ENCODE peak calls at places on chromosomes 7 and 10, in nine cellular contexts. M, D, A, W, O, J, G, H and C are unnamed samples.
A peak's percentile ranks its signal among the peaks of the same experiment; 100 is the strongest.

GRCh38 chr10:132199268-132199853 is 12.6 kb downstream of the DPYSL4 start:
- DNase-seq in M (no peak), D (no peak), A (no peak), W (peak; percentile 37), O (no peak), J (no peak), G (no peak), H (no peak), C (no peak)

GRCh38 chr10:75032813-75033212 is 78.6 kb upstream of the SAMD8 start:
- DNase-seq in M (no peak), D (no peak), A (no peak), W (no peak), O (no peak), J (no peak), G (no peak), H (no peak), C (no peak)

GRCh38 chr10:86500846-86501245 is 20.7 kb downstream of the WAPL start:
- DNase-seq in M (no peak), D (peak; percentile 63), A (no peak), W (no peak), O (no peak), J (no peak), G (no peak), H (peak; percentile 65), C (no peak)

GRCh38 chr10:97188234-97188847 is 2.6 kb upstream of the SLIT1 start:
- DNase-seq in M (no peak), D (no peak), A (no peak), W (no peak), O (no peak), J (no peak), G (no peak), H (no peak), C (no peak)

GRCh38 chr7:42068554-42069280 is 168.3 kb downstream of the GLI3 start:
- DNase-seq in M (no peak), D (no peak), A (peak; percentile 21), W (no peak), O (no peak), J (no peak), G (no peak), H (no peak), C (no peak)

GRCh38 chr7:101140339-101140699 is 13.4 kb downstream of the SERPINE1 start:
- DNase-seq in M (no peak), D (peak; percentile 36), A (no peak), W (no peak), O (no peak), J (no peak), G (no peak), H (peak; percentile 57), C (no peak)

GRCh38 chr7:120856621-120857352 is 1.2 kb downstream of the TSPAN12 start:
- DNase-seq in M (peak; percentile 76), D (peak; percentile 48), A (peak; percentile 64), W (no peak), O (peak; percentile 59), J (peak; percentile 55), G (peak; percentile 33), H (peak; percentile 8), C (peak; percentile 62)

GRCh38 chr7:43303740-43304241 is 191.3 kb downstream of the HECW1 start:
- DNase-seq in M (no peak), D (no peak), A (no peak), W (no peak), O (no peak), J (no peak), G (no peak), H (peak; percentile 2), C (no peak)

GRCh38 chr10:46995234-46995633 is 84.0 kb downstream of the PTPN20 start:
- DNase-seq in M (peak; percentile 38), D (no peak), A (no peak), W (no peak), O (no peak), J (no peak), G (no peak), H (no peak), C (no peak)

GRCh38 chr10:95445223-95445836 is 115.8 kb downstream of the SORBS1 start:
- DNase-seq in M (no peak), D (peak; percentile 46), A (no peak), W (no peak), O (peak; percentile 76), J (peak; percentile 82), G (peak; percentile 86), H (peak; percentile 53), C (peak; percentile 90)
- H3K4me1 ChIP-seq in M (peaks cover 2% of the 10 kb centered on the region), D (peaks cover 26% of the 10 kb centered on the region), A (no peaks in the 10 kb centered on the region), W (no peaks in the 10 kb centered on the region), O (no peaks in the 10 kb centered on the region), J (peaks cover 42% of the 10 kb centered on the region), G (peaks cover 67% of the 10 kb centered on the region), H (peaks cover 3% of the 10 kb centered on the region), C (no peaks in the 10 kb centered on the region)

DNA sequence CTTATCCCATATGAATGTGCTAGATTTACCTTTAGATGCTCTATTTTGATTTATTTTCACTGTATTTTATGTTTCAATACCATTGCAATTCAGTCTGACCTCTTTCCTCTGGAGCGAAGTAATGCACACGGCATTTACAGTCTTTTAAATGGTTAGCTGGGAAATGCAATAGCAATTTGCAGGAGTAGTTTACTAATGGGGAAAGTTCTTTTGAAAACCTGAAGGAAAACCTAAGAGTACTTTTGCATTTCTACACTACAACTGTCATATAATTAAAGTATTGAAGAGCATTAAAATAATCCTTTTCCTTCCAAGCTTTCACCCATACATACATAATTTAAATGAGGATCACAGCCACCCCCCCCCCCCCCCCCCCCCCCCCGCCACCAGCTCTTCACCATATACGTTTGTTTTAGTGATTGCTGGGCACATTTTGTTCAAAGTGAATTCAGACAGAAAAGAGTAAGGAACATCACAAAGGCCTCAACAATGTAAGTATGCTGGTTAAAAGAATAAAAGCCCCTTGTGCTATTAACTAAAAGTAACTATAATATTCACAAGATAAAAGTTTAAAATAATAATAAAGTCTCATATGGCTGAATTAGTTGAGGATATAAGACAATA is 3.5 kb downstream of the SKIDA1 start:
- DNase-seq in M (no peak), D (no peak), A (peak; percentile 73), W (no peak), O (no peak), J (no peak), G (no peak), H (no peak), C (no peak)
- H3K4me1 ChIP-seq in M (peaks cover 5% of the 10 kb centered on the region), D (peaks cover 31% of the 10 kb centered on the region), A (peaks cover 42% of the 10 kb centered on the region), W (peaks cover 42% of the 10 kb centered on the region), O (no peaks in the 10 kb centered on the region), J (peaks cover 18% of the 10 kb centered on the region), G (peaks cover 26% of the 10 kb centered on the region), H (peaks cover 3% of the 10 kb centered on the region), C (peaks cover 29% of the 10 kb centered on the region)

GRCh38 chr10:123836418-123837145 is 55.0 kb downstream of the CPXM2 start:
- DNase-seq in M (no peak), D (no peak), A (no peak), W (no peak), O (no peak), J (no peak), G (no peak), H (no peak), C (no peak)
- H3K4me1 ChIP-seq in M (no peaks in the 10 kb centered on the region), D (no peaks in the 10 kb centered on the region), A (no peaks in the 10 kb centered on the region), W (no peaks in the 10 kb centered on the region), O (no peaks in the 10 kb centered on the region), J (no peaks in the 10 kb centered on the region), G (no peaks in the 10 kb centered on the region), H (no peaks in the 10 kb centered on the region), C (no peaks in the 10 kb centered on the region)

DNA sequence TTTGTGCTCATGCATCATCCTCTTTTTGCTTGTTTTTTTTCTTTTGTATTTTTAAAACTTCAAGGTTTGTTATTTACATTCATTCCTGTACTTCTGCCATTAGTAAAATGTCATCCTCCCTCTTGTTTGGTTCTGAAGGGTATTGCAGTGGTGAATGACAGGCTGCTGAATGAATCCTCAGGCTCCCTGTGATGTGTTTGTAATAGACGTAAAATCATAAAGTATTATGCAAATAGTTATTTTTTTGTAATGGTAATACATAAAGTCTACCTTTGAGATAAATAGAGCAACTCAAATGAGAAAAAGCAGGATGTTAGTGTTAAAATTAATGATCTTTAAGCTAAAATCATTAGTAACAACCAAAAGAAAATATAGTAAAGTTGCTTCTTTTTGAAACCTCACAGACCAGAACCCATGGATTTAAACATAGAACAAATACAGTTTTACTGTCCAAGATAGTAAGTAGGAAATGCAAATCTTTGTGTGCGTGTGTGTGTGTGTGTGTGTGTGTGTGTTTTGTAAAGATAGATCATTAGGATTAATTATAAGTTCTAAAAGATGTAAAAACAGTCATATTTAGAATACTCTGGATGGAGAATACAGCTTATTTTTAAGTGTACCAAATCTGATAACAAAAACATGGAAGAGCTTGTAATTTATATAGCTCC is 4.5 kb downstream of the GLCCI1 start:
- DNase-seq in M (no peak), D (no peak), A (no peak), W (no peak), O (no peak), J (no peak), G (no peak), H (no peak), C (no peak)
- H3K4me1 ChIP-seq in M (peaks cover 5% of the 10 kb centered on the region), D (peaks cover 17% of the 10 kb centered on the region), A (peaks cover 17% of the 10 kb centered on the region), W (peaks cover 67% of the 10 kb centered on the region), O (no peaks in the 10 kb centered on the region), J (no peaks in the 10 kb centered on the region), G (peaks cover 19% of the 10 kb centered on the region), H (peaks cover 4% of the 10 kb centered on the region), C (no peaks in the 10 kb centered on the region)

GRCh38 chr7:92727755-92728154 is 108.6 kb downstream of the CDK6 start:
- DNase-seq in M (no peak), D (peak; percentile 62), A (no peak), W (no peak), O (no peak), J (no peak), G (no peak), H (peak; percentile 49), C (no peak)
- H3K4me1 ChIP-seq in M (no peaks in the 10 kb centered on the region), D (peaks cover 36% of the 10 kb centered on the region), A (peaks cover 9% of the 10 kb centered on the region), W (no peaks in the 10 kb centered on the region), O (no peaks in the 10 kb centered on the region), J (peaks cover 4% of the 10 kb centered on the region), G (peaks cover 47% of the 10 kb centered on the region), H (peaks cover 19% of the 10 kb centered on the region), C (no peaks in the 10 kb centered on the region)

DNA sequence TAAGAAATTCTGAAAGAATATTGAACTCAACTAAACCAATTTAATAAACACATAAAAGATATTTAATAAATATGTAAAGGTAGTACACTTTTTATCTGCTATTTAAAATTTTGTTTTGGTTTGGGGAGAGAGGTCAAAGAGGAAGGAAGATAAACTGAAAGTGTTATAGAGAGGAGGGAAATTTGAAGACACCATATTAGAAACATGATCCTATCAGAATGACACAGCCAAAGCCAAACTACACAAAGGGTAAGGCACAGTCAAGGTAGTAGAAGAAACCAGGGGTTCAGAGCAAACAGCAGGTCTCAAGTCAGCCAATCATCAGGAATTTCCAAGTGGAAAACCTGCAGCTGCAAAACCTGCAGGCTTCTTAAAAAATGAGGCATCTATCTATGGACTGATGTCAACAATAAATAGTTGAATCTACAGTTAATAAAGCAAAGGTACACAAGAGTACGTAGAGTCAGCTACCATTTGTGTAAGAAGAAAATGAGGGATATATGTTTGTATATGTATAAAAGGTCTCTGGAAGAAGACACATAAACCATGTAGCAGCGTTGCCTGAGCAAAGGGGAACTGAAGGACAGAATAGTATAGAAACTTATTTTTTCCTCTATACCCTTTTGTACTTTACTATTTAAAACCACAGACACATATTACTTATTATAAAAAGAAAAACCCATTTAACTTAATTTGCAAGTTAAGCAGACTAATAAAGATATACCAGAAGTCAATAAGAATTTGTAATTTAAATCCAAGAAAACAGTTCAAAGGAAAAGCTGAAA is 10.0 kb downstream of the ZNF800 start:
- DNase-seq in M (no peak), D (no peak), A (no peak), W (no peak), O (no peak), J (no peak), G (no peak), H (no peak), C (no peak)
- H3K4me1 ChIP-seq in M (no peaks in the 10 kb centered on the region), D (peaks cover 10% of the 10 kb centered on the region), A (peaks cover 4% of the 10 kb centered on the region), W (peaks cover 56% of the 10 kb centered on the region), O (no peaks in the 10 kb centered on the region), J (peaks cover 34% of the 10 kb centered on the region), G (peaks cover 12% of the 10 kb centered on the region), H (no peaks in the 10 kb centered on the region), C (no peaks in the 10 kb centered on the region)